ENCODE peak calls at places on chromosomes 1 and 21, in six cellular contexts. J is RWPE1, B is skeletal muscle cell, P is AG08396, V is nucleus accumbens, A is Panc1. H is an unnamed sample.

GRCh38 chr1:11736746-11737639 is 1.1 kb downstream of the AGTRAP start:
- DNase-seq in J (peak), B (peak), P (peak), V (no peak), A (no peak), H (peak)

GRCh38 chr1:98104285-98104684 is 183.5 kb upstream of the DPYD start:
- DNase-seq in J (no peak), B (peak), P (peak), V (no peak), A (no peak), H (no peak)

GRCh38 chr1:197725044-197725443 is 50.2 kb downstream of the DENND1B start:
- DNase-seq in J (no peak), B (peak), P (no peak), V (no peak), A (peak), H (no peak)

GRCh38 chr1:94713472-94714141 is 106.5 kb upstream of the SLC44A3 start:
- DNase-seq in J (peak), B (peak), P (peak), V (no peak), A (no peak), H (peak)

GRCh38 chr21:43693981-43694380 is 24.9 kb upstream of the PDXK start:
- DNase-seq in J (no peak), B (no peak), P (no peak), V (no peak), A (no peak), H (no peak)

GRCh38 chr21:33244082-33244780 is 14.5 kb downstream of the IFNAR2 start:
- DNase-seq in J (no peak), B (no peak), P (no peak), V (no peak), A (no peak), H (no peak)

GRCh38 chr1:203271018-203271743 is 34.1 kb upstream of the BTG2 start:
- DNase-seq in J (no peak), B (no peak), P (peak), V (no peak), A (no peak), H (no peak)

GRCh38 chr1:234600418-234601216 is 9.4 kb downstream of the IRF2BP2 start:
- DNase-seq in J (no peak), B (no peak), P (no peak), V (no peak), A (no peak), H (peak)

GRCh38 chr1:156870734-156871133 is 10.1 kb downstream of the NTRK1 start:
- DNase-seq in J (peak), B (peak), P (peak), V (no peak), A (peak), H (no peak)

GRCh38 chr1:86757272-86757984 is 53.1 kb downstream of the SH3GLB1 start:
- DNase-seq in J (no peak), B (no peak), P (peak), V (no peak), A (no peak), H (peak)

GRCh38 chr21:36697473-36698159 is 1.3 kb upstream of the SIM2 start:
- DNase-seq in J (no peak), B (no peak), P (peak), V (no peak), A (no peak), H (no peak)

GRCh38 chr1:13892671-13893325 is 192.8 kb downstream of the PRDM2 start:
- DNase-seq in J (no peak), B (no peak), P (no peak), V (no peak), A (no peak), H (no peak)

GRCh38 chr1:53341961-53342707 is 14.3 kb upstream of the LRP8 start:
- DNase-seq in J (no peak), B (no peak), P (no peak), V (no peak), A (no peak), H (no peak)

GRCh38 chr1:110134050-110134595 is 16.2 kb upstream of the SLC6A17 start:
- DNase-seq in J (no peak), B (no peak), P (no peak), V (no peak), A (no peak), H (no peak)

GRCh38 chr1:119006406-119007279 is 18.5 kb upstream of the TBX15 start:
- DNase-seq in J (no peak), B (no peak), P (no peak), V (no peak), A (no peak), H (no peak)

GRCh38 chr1:33921281-33921680 is 57.4 kb downstream of the HMGB4 start:
- DNase-seq in J (no peak), B (no peak), P (no peak), V (no peak), A (no peak), H (no peak)

GRCh38 chr1:161934278-161934608 is 89.4 kb downstream of the OLFML2B start:
- DNase-seq in J (no peak), B (no peak), P (no peak), V (no peak), A (no peak), H (no peak)

GRCh38 chr1:84450916-84451315 is 28.1 kb upstream of the RPF1 start:
- DNase-seq in J (no peak), B (no peak), P (peak), V (no peak), A (no peak), H (no peak)

GRCh38 chr1:194829492-194829891 is 1643.1 kb upstream of the B3GALT2 start:
- DNase-seq in J (no peak), B (no peak), P (no peak), V (no peak), A (no peak), H (no peak)

GRCh38 chr1:40711465-40712404 is 20.2 kb downstream of the NFYC start:
- DNase-seq in J (peak), B (peak), P (no peak), V (no peak), A (no peak), H (no peak)

GRCh38 chr1:220271706-220272046 is 577 bp downstream of the RAB3GAP2 start:
- DNase-seq in J (peak), B (peak), P (peak), V (no peak), A (no peak), H (no peak)

GRCh38 chr1:85992756-85993155 is 163.8 kb downstream of the COL24A1 start:
- DNase-seq in J (no peak), B (peak), P (peak), V (no peak), A (no peak), H (no peak)

GRCh38 chr1:167273027-167273800 is 52.5 kb downstream of the POU2F1 start:
- DNase-seq in J (no peak), B (peak), P (no peak), V (no peak), A (no peak), H (no peak)

GRCh38 chr1:34781071-34781843 is at the start of gene GJB3:
- DNase-seq in J (peak), B (no peak), P (peak), V (no peak), A (no peak), H (no peak)

GRCh38 chr1:205204552-205204951 is 7.0 kb downstream of the DSTYK start:
- DNase-seq in J (peak), B (no peak), P (peak), V (no peak), A (no peak), H (no peak)